ENCODE peak calls at places on chromosomes 12 and 14, in six cellular contexts. One of them, this sample, is unnamed.

GRCh38 chr12:92551853-92552397 is 150.9 kb upstream of the PLEKHG7 start:
- DNase-seq in OCI-LY7: no peak
- DNase-seq in SJSA1: no peak
- DNase-seq in ovary: no peak
- DNase-seq in H9: no peak
- DNase-seq in aorta: no peak
- DNase-seq in this sample: peak; percentile 79

GRCh38 chr14:90300649-90301048 is 31.1 kb downstream of the NRDE2 start:
- DNase-seq in H9: no peak
- DNase-seq in SJSA1: no peak
- DNase-seq in aorta: no peak
- DNase-seq in OCI-LY7: no peak
- DNase-seq in ovary: no peak
- DNase-seq in this sample: no peak

GRCh38 chr12:107318804-107319535 is 225.6 kb upstream of the CRY1 start:
- DNase-seq in aorta: no peak
- DNase-seq in H9: peak; percentile 58
- DNase-seq in ovary: no peak
- DNase-seq in OCI-LY7: no peak
- DNase-seq in SJSA1: peak; percentile 55
- DNase-seq in this sample: no peak

GRCh38 chr14:74973003-74973614 is 17.7 kb upstream of the PGF start:
- DNase-seq in aorta: peak; percentile 79
- DNase-seq in H9: no peak
- DNase-seq in OCI-LY7: peak; percentile 62
- DNase-seq in SJSA1: no peak
- DNase-seq in ovary: no peak
- DNase-seq in this sample: peak; percentile 7

GRCh38 chr12:69739287-69740191 is 879 bp downstream of the RAB3IP start:
- DNase-seq in H9: peak; percentile 58
- DNase-seq in ovary: peak; percentile 23
- DNase-seq in OCI-LY7: peak; percentile 81
- DNase-seq in SJSA1: peak; percentile 19
- DNase-seq in aorta: peak; percentile 82
- DNase-seq in this sample: peak; percentile 66

GRCh38 chr12:34388636-34389377 is 366.5 kb downstream of the ALG10 start:
- DNase-seq in OCI-LY7: no peak
- DNase-seq in ovary: no peak
- DNase-seq in H9: no peak
- DNase-seq in aorta: peak; percentile 50
- DNase-seq in SJSA1: no peak
- DNase-seq in this sample: no peak

GRCh38 chr12:49885663-49886461 is 17.8 kb downstream of the FAIM2 start:
- DNase-seq in SJSA1: no peak
- DNase-seq in H9: no peak
- DNase-seq in aorta: no peak
- DNase-seq in OCI-LY7: no peak
- DNase-seq in ovary: no peak
- DNase-seq in this sample: no peak

GRCh38 chr12:116892741-116893140 is 11.5 kb upstream of the HRK start:
- DNase-seq in SJSA1: no peak
- DNase-seq in OCI-LY7: no peak
- DNase-seq in ovary: no peak
- DNase-seq in H9: no peak
- DNase-seq in aorta: no peak
- DNase-seq in this sample: no peak

GRCh38 chr14:78530078-78530477 is 359.9 kb downstream of the NRXN3 start:
- DNase-seq in H9: peak; percentile 56
- DNase-seq in OCI-LY7: peak; percentile 30
- DNase-seq in SJSA1: no peak
- DNase-seq in aorta: no peak
- DNase-seq in ovary: no peak
- DNase-seq in this sample: peak; percentile 9

GRCh38 chr14:75295491-75296338 is 17.1 kb downstream of the FOS start:
- DNase-seq in ovary: peak; percentile 77
- DNase-seq in H9: peak; percentile 91
- DNase-seq in OCI-LY7: peak; percentile 80
- DNase-seq in SJSA1: peak; percentile 75
- DNase-seq in aorta: peak; percentile 93
- DNase-seq in this sample: peak; percentile 45

GRCh38 chr12:92619730-92620684 is 82.8 kb upstream of the PLEKHG7 start:
- DNase-seq in ovary: no peak
- DNase-seq in SJSA1: peak; percentile 20
- DNase-seq in OCI-LY7: no peak
- DNase-seq in aorta: no peak
- DNase-seq in H9: no peak
- DNase-seq in this sample: no peak

GRCh38 chr14:64720190-64720589 is 16.0 kb downstream of the PLEKHG3 start:
- DNase-seq in aorta: peak; percentile 70
- DNase-seq in SJSA1: peak; percentile 88
- DNase-seq in ovary: no peak
- DNase-seq in OCI-LY7: no peak
- DNase-seq in H9: no peak
- DNase-seq in this sample: no peak

GRCh38 chr12:105561981-105562726 is 231.7 kb downstream of the C12orf75 start:
- DNase-seq in aorta: peak; percentile 88
- DNase-seq in ovary: peak; percentile 23
- DNase-seq in H9: peak; percentile 68
- DNase-seq in SJSA1: peak; percentile 88
- DNase-seq in OCI-LY7: no peak
- DNase-seq in this sample: no peak

GRCh38 chr12:98901189-98901588 is 256.1 kb downstream of the APAF1 start:
- DNase-seq in SJSA1: no peak
- DNase-seq in ovary: no peak
- DNase-seq in OCI-LY7: no peak
- DNase-seq in H9: no peak
- DNase-seq in aorta: no peak
- DNase-seq in this sample: no peak

GRCh38 chr12:49652921-49653520 is 29.7 kb downstream of the PRPF40B start:
- DNase-seq in aorta: peak; percentile 41
- DNase-seq in ovary: no peak
- DNase-seq in H9: no peak
- DNase-seq in SJSA1: no peak
- DNase-seq in OCI-LY7: no peak
- DNase-seq in this sample: no peak

GRCh38 chr12:122166422-122167327 is 7.3 kb downstream of the IL31 start:
- DNase-seq in SJSA1: no peak
- DNase-seq in OCI-LY7: no peak
- DNase-seq in ovary: no peak
- DNase-seq in H9: no peak
- DNase-seq in aorta: no peak
- DNase-seq in this sample: no peak

GRCh38 chr12:16385779-16386646 is 38.6 kb downstream of the MGST1 start:
- DNase-seq in ovary: no peak
- DNase-seq in H9: peak; percentile 60
- DNase-seq in SJSA1: no peak
- DNase-seq in OCI-LY7: peak; percentile 14
- DNase-seq in aorta: no peak
- DNase-seq in this sample: no peak

GRCh38 chr12:50188280-50188781 is 21.2 kb upstream of the CERS5 start:
- DNase-seq in SJSA1: peak; percentile 21
- DNase-seq in OCI-LY7: no peak
- DNase-seq in ovary: no peak
- DNase-seq in aorta: no peak
- DNase-seq in H9: no peak
- DNase-seq in this sample: no peak

GRCh38 chr12:51403159-51403558 is 12.0 kb upstream of the GALNT6 start:
- DNase-seq in ovary: no peak
- DNase-seq in H9: peak; percentile 14
- DNase-seq in OCI-LY7: no peak
- DNase-seq in SJSA1: no peak
- DNase-seq in aorta: no peak
- DNase-seq in this sample: no peak

GRCh38 chr12:118500302-118500701 is 123.9 kb downstream of the SUDS3 start:
- DNase-seq in H9: no peak
- DNase-seq in ovary: no peak
- DNase-seq in SJSA1: no peak
- DNase-seq in OCI-LY7: no peak
- DNase-seq in aorta: no peak
- DNase-seq in this sample: no peak

GRCh38 chr12:72330291-72330690 is 58.1 kb downstream of the TRHDE start:
- DNase-seq in SJSA1: no peak
- DNase-seq in H9: peak; percentile 55
- DNase-seq in OCI-LY7: no peak
- DNase-seq in ovary: peak; percentile 11
- DNase-seq in aorta: no peak
- DNase-seq in this sample: no peak

GRCh38 chr12:132439333-132439904 is 50.5 kb upstream of the FBRSL1 start:
- DNase-seq in H9: no peak
- DNase-seq in SJSA1: no peak
- DNase-seq in aorta: no peak
- DNase-seq in OCI-LY7: no peak
- DNase-seq in ovary: no peak
- DNase-seq in this sample: no peak
- H3K4me1 ChIP-seq in H9: no peaks in the 10 kb centered on the region
- H3K4me1 ChIP-seq in SJSA1: no peaks in the 10 kb centered on the region
- H3K4me1 ChIP-seq in aorta: no peaks in the 10 kb centered on the region
- H3K4me1 ChIP-seq in OCI-LY7: peaks cover 8% of the 10 kb centered on the region
- H3K4me1 ChIP-seq in ovary: no peaks in the 10 kb centered on the region
- H3K4me1 ChIP-seq in this sample: no peaks in the 10 kb centered on the region

DNA sequence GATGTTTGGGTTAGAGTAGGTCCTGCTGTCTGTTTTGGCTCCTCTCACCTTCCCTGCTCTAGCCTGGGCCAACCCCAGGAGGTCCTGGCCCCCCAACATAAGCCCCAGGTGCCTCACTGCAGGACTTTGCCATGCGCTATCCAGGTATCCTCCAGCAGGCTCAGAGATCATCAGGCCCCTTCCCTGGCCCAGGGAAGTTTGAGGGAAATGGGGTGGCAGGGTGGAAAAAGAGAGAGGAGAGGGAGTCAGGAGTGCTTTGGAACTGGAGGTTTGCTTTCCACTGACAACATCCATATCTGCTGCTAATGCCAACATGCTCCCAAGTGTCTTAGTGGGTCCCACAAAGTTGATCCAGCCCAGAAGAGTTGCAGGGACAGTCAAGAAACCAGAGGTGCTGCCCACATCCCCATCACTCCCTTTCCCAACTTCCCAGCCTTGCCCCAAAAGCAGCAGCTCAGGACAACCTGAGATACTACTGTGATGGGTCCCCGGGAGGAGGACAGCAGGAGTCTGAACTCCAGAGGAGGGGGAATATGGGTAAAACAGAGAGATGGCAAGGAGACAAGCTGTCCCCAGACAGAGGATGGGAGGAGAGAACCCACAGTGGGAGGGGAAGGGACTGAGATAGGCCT is 677 bp downstream of the TNS2 start:
- DNase-seq in OCI-LY7: no peak
- DNase-seq in H9: no peak
- DNase-seq in SJSA1: no peak
- DNase-seq in ovary: no peak
- DNase-seq in aorta: no peak
- DNase-seq in this sample: no peak
- H3K4me1 ChIP-seq in OCI-LY7: peaks cover 25% of the 10 kb centered on the region
- H3K4me1 ChIP-seq in H9: peaks cover 25% of the 10 kb centered on the region
- H3K4me1 ChIP-seq in SJSA1: peaks cover 70% of the 10 kb centered on the region
- H3K4me1 ChIP-seq in ovary: peaks cover 36% of the 10 kb centered on the region
- H3K4me1 ChIP-seq in aorta: no peaks in the 10 kb centered on the region
- H3K4me1 ChIP-seq in this sample: peaks cover 5% of the 10 kb centered on the region

GRCh38 chr12:131988054-131988796 is 38.5 kb downstream of the EP400 start:
- DNase-seq in OCI-LY7: no peak
- DNase-seq in SJSA1: no peak
- DNase-seq in ovary: no peak
- DNase-seq in aorta: no peak
- DNase-seq in H9: no peak
- DNase-seq in this sample: no peak

GRCh38 chr12:131991816-131992430 is 42.2 kb downstream of the EP400 start:
- DNase-seq in aorta: peak; percentile 21
- DNase-seq in SJSA1: peak; percentile 89
- DNase-seq in OCI-LY7: no peak
- DNase-seq in ovary: no peak
- DNase-seq in H9: no peak
- DNase-seq in this sample: no peak

GRCh38 chr12:131989021-131989420 is 39.3 kb downstream of the EP400 start:
- DNase-seq in ovary: no peak
- DNase-seq in SJSA1: no peak
- DNase-seq in H9: no peak
- DNase-seq in aorta: peak; percentile 33
- DNase-seq in OCI-LY7: no peak
- DNase-seq in this sample: no peak

GRCh38 chr12:131990980-131991305 is 41.2 kb downstream of the EP400 start:
- DNase-seq in ovary: no peak
- DNase-seq in aorta: peak; percentile 67
- DNase-seq in SJSA1: no peak
- DNase-seq in H9: no peak
- DNase-seq in OCI-LY7: no peak
- DNase-seq in this sample: no peak

GRCh38 chr12:131990066-131990979 is 40.6 kb downstream of the EP400 start:
- DNase-seq in H9: peak; percentile 76
- DNase-seq in ovary: no peak
- DNase-seq in SJSA1: peak; percentile 92
- DNase-seq in aorta: peak; percentile 64
- DNase-seq in OCI-LY7: no peak
- DNase-seq in this sample: no peak
- H3K4me1 ChIP-seq in H9: peaks cover 8% of the 10 kb centered on the region
- H3K4me1 ChIP-seq in ovary: peaks cover 8% of the 10 kb centered on the region
- H3K4me1 ChIP-seq in SJSA1: peaks cover 68% of the 10 kb centered on the region
- H3K4me1 ChIP-seq in aorta: no peaks in the 10 kb centered on the region
- H3K4me1 ChIP-seq in OCI-LY7: no peaks in the 10 kb centered on the region
- H3K4me1 ChIP-seq in this sample: no peaks in the 10 kb centered on the region

DNA sequence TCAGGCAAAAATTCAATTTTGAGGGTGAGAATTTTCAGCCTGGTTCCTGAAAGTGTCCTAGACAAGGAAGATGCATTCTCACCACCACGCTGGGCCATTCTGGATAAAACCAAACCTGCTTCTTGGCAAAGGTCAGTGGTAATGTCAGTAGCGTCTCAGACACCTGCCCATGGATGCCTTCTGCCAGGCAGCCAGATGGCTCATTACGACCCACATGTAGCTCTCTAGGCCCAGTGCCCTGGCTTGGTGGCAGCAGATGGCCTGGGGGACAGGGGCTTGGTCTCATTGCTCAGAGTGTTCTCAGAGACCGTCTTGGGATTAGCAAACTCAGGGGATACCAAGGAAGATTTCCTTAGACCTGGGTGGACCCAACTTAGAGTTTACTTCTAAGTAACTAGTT is 105.1 kb downstream of the ARF6 start:
- DNase-seq in ovary: no peak
- DNase-seq in OCI-LY7: no peak
- DNase-seq in aorta: no peak
- DNase-seq in H9: no peak
- DNase-seq in SJSA1: no peak
- DNase-seq in this sample: no peak
- H3K4me1 ChIP-seq in ovary: peaks cover 2% of the 10 kb centered on the region
- H3K4me1 ChIP-seq in OCI-LY7: peaks cover 48% of the 10 kb centered on the region
- H3K4me1 ChIP-seq in aorta: peaks cover 7% of the 10 kb centered on the region
- H3K4me1 ChIP-seq in H9: peaks cover 7% of the 10 kb centered on the region
- H3K4me1 ChIP-seq in SJSA1: peaks cover 53% of the 10 kb centered on the region
- H3K4me1 ChIP-seq in this sample: peaks cover 39% of the 10 kb centered on the region

This sample was measured in MM.1S.